ENCODE peak calls at places on chromosomes 12 and 14, in six cellular contexts. One of them, this sample, is unnamed.

GRCh38 chr14:65622703-65623102 is 210.2 kb downstream of the FUT8 start:
- DNase-seq in AG04450: no peak
- DNase-seq in astrocyte of the cerebellum: no peak
- DNase-seq in fibroblast of pulmonary artery: no peak
- DNase-seq in brain pericyte: no peak
- DNase-seq in spleen: no peak
- DNase-seq in this sample: no peak

GRCh38 chr12:44465139-44465538 is 411.0 kb downstream of the NELL2 start:
- DNase-seq in brain pericyte: no peak
- DNase-seq in spleen: no peak
- DNase-seq in fibroblast of pulmonary artery: no peak
- DNase-seq in astrocyte of the cerebellum: no peak
- DNase-seq in AG04450: no peak
- DNase-seq in this sample: no peak

GRCh38 chr12:53508534-53509199 is 1.4 kb upstream of the NPFF start:
- DNase-seq in astrocyte of the cerebellum: no peak
- DNase-seq in AG04450: peak; percentile 46
- DNase-seq in spleen: peak; percentile 94
- DNase-seq in fibroblast of pulmonary artery: peak; percentile 81
- DNase-seq in brain pericyte: no peak
- DNase-seq in this sample: no peak

GRCh38 chr14:77053046-77053841 is 24.7 kb upstream of the IRF2BPL start:
- DNase-seq in astrocyte of the cerebellum: no peak
- DNase-seq in brain pericyte: no peak
- DNase-seq in spleen: peak; percentile 94
- DNase-seq in AG04450: no peak
- DNase-seq in fibroblast of pulmonary artery: peak; percentile 77
- DNase-seq in this sample: no peak

GRCh38 chr14:94122438-94122837 is 7.0 kb downstream of the IFI27L2 start:
- DNase-seq in fibroblast of pulmonary artery: no peak
- DNase-seq in AG04450: no peak
- DNase-seq in brain pericyte: no peak
- DNase-seq in spleen: no peak
- DNase-seq in astrocyte of the cerebellum: no peak
- DNase-seq in this sample: no peak

GRCh38 chr14:71610797-71611196 is 321.4 kb upstream of the RGS6 start:
- DNase-seq in brain pericyte: no peak
- DNase-seq in spleen: no peak
- DNase-seq in astrocyte of the cerebellum: no peak
- DNase-seq in AG04450: no peak
- DNase-seq in fibroblast of pulmonary artery: no peak
- DNase-seq in this sample: no peak

GRCh38 chr12:28569698-28570411 is 379.6 kb downstream of the CCDC91 start:
- DNase-seq in astrocyte of the cerebellum: no peak
- DNase-seq in spleen: no peak
- DNase-seq in AG04450: peak; percentile 74
- DNase-seq in brain pericyte: no peak
- DNase-seq in fibroblast of pulmonary artery: peak; percentile 61
- DNase-seq in this sample: no peak

GRCh38 chr14:38339704-38340103 is 83.8 kb upstream of the CLEC14A start:
- DNase-seq in astrocyte of the cerebellum: no peak
- DNase-seq in AG04450: no peak
- DNase-seq in spleen: no peak
- DNase-seq in brain pericyte: no peak
- DNase-seq in fibroblast of pulmonary artery: peak; percentile 68
- DNase-seq in this sample: no peak

GRCh38 chr12:820336-820735 is 68.0 kb downstream of the WNK1 start:
- DNase-seq in AG04450: no peak
- DNase-seq in spleen: no peak
- DNase-seq in brain pericyte: no peak
- DNase-seq in fibroblast of pulmonary artery: no peak
- DNase-seq in astrocyte of the cerebellum: no peak
- DNase-seq in this sample: no peak

GRCh38 chr14:97846156-97846555 is 1049.0 kb downstream of the VRK1 start:
- DNase-seq in brain pericyte: no peak
- DNase-seq in AG04450: no peak
- DNase-seq in spleen: no peak
- DNase-seq in astrocyte of the cerebellum: no peak
- DNase-seq in fibroblast of pulmonary artery: no peak
- DNase-seq in this sample: no peak

GRCh38 chr14:104732931-104733681 is 9.1 kb downstream of the ADSS1 start:
- DNase-seq in AG04450: no peak
- DNase-seq in astrocyte of the cerebellum: no peak
- DNase-seq in fibroblast of pulmonary artery: no peak
- DNase-seq in brain pericyte: no peak
- DNase-seq in spleen: no peak
- DNase-seq in this sample: no peak

GRCh38 chr14:71932229-71932951 is at the start of gene RGS6:
- DNase-seq in AG04450: no peak
- DNase-seq in spleen: no peak
- DNase-seq in brain pericyte: no peak
- DNase-seq in fibroblast of pulmonary artery: peak; percentile 6
- DNase-seq in astrocyte of the cerebellum: no peak
- DNase-seq in this sample: no peak

GRCh38 chr14:75283884-75284563 is 5.4 kb downstream of the FOS start:
- DNase-seq in AG04450: no peak
- DNase-seq in brain pericyte: no peak
- DNase-seq in fibroblast of pulmonary artery: peak; percentile 86
- DNase-seq in astrocyte of the cerebellum: no peak
- DNase-seq in spleen: peak; percentile 72
- DNase-seq in this sample: no peak

GRCh38 chr12:25458047-25458552 is 95.0 kb downstream of the LMNTD1 start:
- DNase-seq in fibroblast of pulmonary artery: peak; percentile 87
- DNase-seq in astrocyte of the cerebellum: peak; percentile 89
- DNase-seq in spleen: no peak
- DNase-seq in brain pericyte: peak; percentile 83
- DNase-seq in AG04450: peak; percentile 85
- DNase-seq in this sample: peak; percentile 85

GRCh38 chr12:111093428-111094142 is 173.2 kb upstream of the MYL2 start:
- DNase-seq in astrocyte of the cerebellum: no peak
- DNase-seq in spleen: peak; percentile 77
- DNase-seq in fibroblast of pulmonary artery: no peak
- DNase-seq in brain pericyte: no peak
- DNase-seq in AG04450: no peak
- DNase-seq in this sample: no peak

GRCh38 chr14:36510078-36510799 is 9.8 kb downstream of the NKX2-1 start:
- DNase-seq in brain pericyte: no peak
- DNase-seq in astrocyte of the cerebellum: no peak
- DNase-seq in AG04450: no peak
- DNase-seq in fibroblast of pulmonary artery: no peak
- DNase-seq in spleen: no peak
- DNase-seq in this sample: no peak